ENCODE peak calls at places on chromosome 1, in ten cellular contexts. One of them, this sample, is unnamed.

GRCh38 chr1:99727575-99728190 is 38.8 kb downstream of the FRRS1 start:
- DNase-seq in astrocyte of the cerebellum: peak; percentile 76
- DNase-seq in AG09319: no peak
- DNase-seq in heart left ventricle: no peak
- DNase-seq in activated B cell treated with CpG ODN at 0.5 μM for 24 hours: no peak
- DNase-seq in esophagus muscularis mucosa: no peak
- DNase-seq in fibroblast of mammary gland: peak; percentile 70
- DNase-seq in K562: no peak
- DNase-seq in glutamatergic neuron: no peak
- DNase-seq in lower leg skin: no peak
- DNase-seq in this sample: no peak

GRCh38 chr1:116667577-116668105 is at the start of gene IGSF3:
- DNase-seq in fibroblast of mammary gland: no peak
- DNase-seq in K562: peak; percentile 93
- DNase-seq in AG09319: no peak
- DNase-seq in esophagus muscularis mucosa: no peak
- DNase-seq in glutamatergic neuron: peak; percentile 86
- DNase-seq in astrocyte of the cerebellum: no peak
- DNase-seq in activated B cell treated with CpG ODN at 0.5 μM for 24 hours: peak; percentile 36
- DNase-seq in lower leg skin: peak; percentile 91
- DNase-seq in heart left ventricle: peak; percentile 69
- DNase-seq in this sample: peak; percentile 86

GRCh38 chr1:39478536-39478935 is 12.9 kb upstream of the BMP8A start:
- DNase-seq in esophagus muscularis mucosa: no peak
- DNase-seq in K562: no peak
- DNase-seq in AG09319: no peak
- DNase-seq in lower leg skin: no peak
- DNase-seq in activated B cell treated with CpG ODN at 0.5 μM for 24 hours: no peak
- DNase-seq in astrocyte of the cerebellum: no peak
- DNase-seq in heart left ventricle: no peak
- DNase-seq in fibroblast of mammary gland: no peak
- DNase-seq in glutamatergic neuron: no peak
- DNase-seq in this sample: no peak

GRCh38 chr1:45730780-45731319 is 19.6 kb downstream of the IPP start:
- DNase-seq in lower leg skin: no peak
- DNase-seq in AG09319: no peak
- DNase-seq in heart left ventricle: no peak
- DNase-seq in fibroblast of mammary gland: no peak
- DNase-seq in activated B cell treated with CpG ODN at 0.5 μM for 24 hours: no peak
- DNase-seq in astrocyte of the cerebellum: no peak
- DNase-seq in glutamatergic neuron: no peak
- DNase-seq in esophagus muscularis mucosa: no peak
- DNase-seq in K562: no peak
- DNase-seq in this sample: no peak

GRCh38 chr1:107963601-107964396 is 1.2 kb downstream of the VAV3 start:
- DNase-seq in activated B cell treated with CpG ODN at 0.5 μM for 24 hours: peak; percentile 70
- DNase-seq in esophagus muscularis mucosa: no peak
- DNase-seq in K562: no peak
- DNase-seq in glutamatergic neuron: peak; percentile 35
- DNase-seq in astrocyte of the cerebellum: no peak
- DNase-seq in fibroblast of mammary gland: peak; percentile 20
- DNase-seq in heart left ventricle: peak; percentile 29
- DNase-seq in lower leg skin: peak; percentile 87
- DNase-seq in AG09319: no peak
- DNase-seq in this sample: peak; percentile 62

GRCh38 chr1:211613108-211613947 is 34.4 kb upstream of the SLC30A1 start:
- DNase-seq in lower leg skin: peak; percentile 97
- DNase-seq in glutamatergic neuron: no peak
- DNase-seq in astrocyte of the cerebellum: peak; percentile 57
- DNase-seq in AG09319: peak; percentile 94
- DNase-seq in heart left ventricle: peak; percentile 76
- DNase-seq in K562: peak; percentile 98
- DNase-seq in esophagus muscularis mucosa: peak; percentile 97
- DNase-seq in activated B cell treated with CpG ODN at 0.5 μM for 24 hours: no peak
- DNase-seq in fibroblast of mammary gland: peak; percentile 95
- DNase-seq in this sample: no peak

GRCh38 chr1:199007423-199007822 is 368.6 kb downstream of the PTPRC start:
- DNase-seq in lower leg skin: no peak
- DNase-seq in esophagus muscularis mucosa: no peak
- DNase-seq in glutamatergic neuron: no peak
- DNase-seq in heart left ventricle: no peak
- DNase-seq in activated B cell treated with CpG ODN at 0.5 μM for 24 hours: no peak
- DNase-seq in astrocyte of the cerebellum: no peak
- DNase-seq in K562: no peak
- DNase-seq in fibroblast of mammary gland: peak; percentile 27
- DNase-seq in AG09319: no peak
- DNase-seq in this sample: no peak

GRCh38 chr1:57897581-57897980 is 473.7 kb upstream of the DAB1 start:
- DNase-seq in K562: no peak
- DNase-seq in esophagus muscularis mucosa: no peak
- DNase-seq in lower leg skin: no peak
- DNase-seq in heart left ventricle: no peak
- DNase-seq in AG09319: no peak
- DNase-seq in astrocyte of the cerebellum: no peak
- DNase-seq in fibroblast of mammary gland: no peak
- DNase-seq in activated B cell treated with CpG ODN at 0.5 μM for 24 hours: no peak
- DNase-seq in glutamatergic neuron: no peak
- DNase-seq in this sample: no peak

GRCh38 chr1:156766288-156767100 is 841 bp upstream of the PRCC start:
- DNase-seq in fibroblast of mammary gland: no peak
- DNase-seq in lower leg skin: peak; percentile 93
- DNase-seq in astrocyte of the cerebellum: no peak
- DNase-seq in activated B cell treated with CpG ODN at 0.5 μM for 24 hours: no peak
- DNase-seq in heart left ventricle: no peak
- DNase-seq in K562: no peak
- DNase-seq in esophagus muscularis mucosa: no peak
- DNase-seq in glutamatergic neuron: no peak
- DNase-seq in AG09319: no peak
- DNase-seq in this sample: no peak

GRCh38 chr1:88943221-88943620 is 49.2 kb downstream of the KYAT3 start:
- DNase-seq in esophagus muscularis mucosa: no peak
- DNase-seq in heart left ventricle: no peak
- DNase-seq in activated B cell treated with CpG ODN at 0.5 μM for 24 hours: no peak
- DNase-seq in lower leg skin: no peak
- DNase-seq in AG09319: no peak
- DNase-seq in fibroblast of mammary gland: peak; percentile 15
- DNase-seq in K562: no peak
- DNase-seq in glutamatergic neuron: no peak
- DNase-seq in astrocyte of the cerebellum: no peak
- DNase-seq in this sample: no peak

GRCh38 chr1:5391725-5392124 is 600.5 kb downstream of the NPHP4 start:
- DNase-seq in astrocyte of the cerebellum: no peak
- DNase-seq in fibroblast of mammary gland: no peak
- DNase-seq in K562: no peak
- DNase-seq in AG09319: no peak
- DNase-seq in lower leg skin: no peak
- DNase-seq in esophagus muscularis mucosa: no peak
- DNase-seq in glutamatergic neuron: no peak
- DNase-seq in heart left ventricle: no peak
- DNase-seq in activated B cell treated with CpG ODN at 0.5 μM for 24 hours: no peak
- DNase-seq in this sample: no peak

GRCh38 chr1:5393591-5393990 is 598.6 kb downstream of the NPHP4 start:
- DNase-seq in astrocyte of the cerebellum: no peak
- DNase-seq in glutamatergic neuron: no peak
- DNase-seq in esophagus muscularis mucosa: no peak
- DNase-seq in fibroblast of mammary gland: no peak
- DNase-seq in heart left ventricle: no peak
- DNase-seq in lower leg skin: no peak
- DNase-seq in K562: no peak
- DNase-seq in AG09319: no peak
- DNase-seq in activated B cell treated with CpG ODN at 0.5 μM for 24 hours: no peak
- DNase-seq in this sample: no peak

GRCh38 chr1:5393146-5393545 is 599.1 kb downstream of the NPHP4 start:
- DNase-seq in AG09319: no peak
- DNase-seq in esophagus muscularis mucosa: no peak
- DNase-seq in heart left ventricle: no peak
- DNase-seq in K562: no peak
- DNase-seq in lower leg skin: no peak
- DNase-seq in glutamatergic neuron: no peak
- DNase-seq in activated B cell treated with CpG ODN at 0.5 μM for 24 hours: no peak
- DNase-seq in astrocyte of the cerebellum: no peak
- DNase-seq in fibroblast of mammary gland: no peak
- DNase-seq in this sample: no peak

GRCh38 chr1:5390497-5390896 is 601.7 kb downstream of the NPHP4 start:
- DNase-seq in astrocyte of the cerebellum: no peak
- DNase-seq in lower leg skin: no peak
- DNase-seq in glutamatergic neuron: no peak
- DNase-seq in heart left ventricle: no peak
- DNase-seq in activated B cell treated with CpG ODN at 0.5 μM for 24 hours: no peak
- DNase-seq in fibroblast of mammary gland: no peak
- DNase-seq in K562: no peak
- DNase-seq in esophagus muscularis mucosa: no peak
- DNase-seq in AG09319: no peak
- DNase-seq in this sample: no peak

GRCh38 chr1:5394111-5394510 is 598.1 kb downstream of the NPHP4 start:
- DNase-seq in activated B cell treated with CpG ODN at 0.5 μM for 24 hours: no peak
- DNase-seq in AG09319: no peak
- DNase-seq in glutamatergic neuron: no peak
- DNase-seq in astrocyte of the cerebellum: no peak
- DNase-seq in fibroblast of mammary gland: no peak
- DNase-seq in heart left ventricle: no peak
- DNase-seq in lower leg skin: no peak
- DNase-seq in K562: no peak
- DNase-seq in esophagus muscularis mucosa: no peak
- DNase-seq in this sample: no peak
- TF ChIP-seq CTCF in activated B cell treated with CpG ODN at 0.5 μM for 24 hours: no peak
- TF ChIP-seq CTCF in AG09319: no peak
- TF ChIP-seq CTCF in glutamatergic neuron: no peak
- TF ChIP-seq CTCF in astrocyte of the cerebellum: no peak
- TF ChIP-seq CTCF in fibroblast of mammary gland: no peak
- TF ChIP-seq CTCF in heart left ventricle: no peak
- TF ChIP-seq CTCF in lower leg skin: no peak
- TF ChIP-seq CTCF in K562: no peak
- TF ChIP-seq CTCF in esophagus muscularis mucosa: no peak
- TF ChIP-seq CTCF in this sample: no peak

DNA sequence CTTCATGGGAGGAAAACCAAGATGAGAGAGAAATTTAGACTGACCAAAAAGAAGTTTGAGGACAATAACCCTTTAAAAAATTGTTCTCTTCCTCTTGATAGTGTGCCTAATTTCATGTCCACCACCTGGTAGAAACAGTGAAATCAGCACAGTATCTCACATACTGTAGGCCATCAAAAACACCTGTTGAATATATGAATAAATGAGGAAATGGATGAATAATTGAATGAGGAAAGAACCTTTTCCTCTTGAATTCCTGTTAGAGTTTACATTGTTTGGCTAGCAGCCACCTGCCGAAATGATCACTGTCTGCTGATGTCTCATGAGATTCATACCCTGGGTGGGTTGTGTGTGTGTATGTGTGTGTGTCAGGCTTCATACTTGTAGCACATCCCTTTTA is 198.7 kb upstream of the PBX1 start:
- DNase-seq in lower leg skin: no peak
- DNase-seq in activated B cell treated with CpG ODN at 0.5 μM for 24 hours: no peak
- DNase-seq in esophagus muscularis mucosa: no peak
- DNase-seq in glutamatergic neuron: no peak
- DNase-seq in fibroblast of mammary gland: no peak
- DNase-seq in K562: no peak
- DNase-seq in astrocyte of the cerebellum: no peak
- DNase-seq in AG09319: no peak
- DNase-seq in heart left ventricle: no peak
- DNase-seq in this sample: no peak
- TF ChIP-seq CTCF in lower leg skin: no peak
- TF ChIP-seq CTCF in activated B cell treated with CpG ODN at 0.5 μM for 24 hours: no peak
- TF ChIP-seq CTCF in esophagus muscularis mucosa: no peak
- TF ChIP-seq CTCF in glutamatergic neuron: no peak
- TF ChIP-seq CTCF in fibroblast of mammary gland: no peak
- TF ChIP-seq CTCF in K562: no peak
- TF ChIP-seq CTCF in astrocyte of the cerebellum: no peak
- TF ChIP-seq CTCF in AG09319: no peak
- TF ChIP-seq CTCF in heart left ventricle: no peak
- TF ChIP-seq CTCF in this sample: no peak

GRCh38 chr1:112923956-112924349 is 32.0 kb downstream of the SLC16A1 start:
- DNase-seq in K562: no peak
- DNase-seq in glutamatergic neuron: no peak
- DNase-seq in heart left ventricle: no peak
- DNase-seq in lower leg skin: no peak
- DNase-seq in esophagus muscularis mucosa: no peak
- DNase-seq in AG09319: no peak
- DNase-seq in astrocyte of the cerebellum: no peak
- DNase-seq in fibroblast of mammary gland: no peak
- DNase-seq in activated B cell treated with CpG ODN at 0.5 μM for 24 hours: no peak
- DNase-seq in this sample: no peak
- TF ChIP-seq CTCF in K562: no peak
- TF ChIP-seq CTCF in glutamatergic neuron: no peak
- TF ChIP-seq CTCF in heart left ventricle: no peak
- TF ChIP-seq CTCF in lower leg skin: no peak
- TF ChIP-seq CTCF in esophagus muscularis mucosa: no peak
- TF ChIP-seq CTCF in AG09319: no peak
- TF ChIP-seq CTCF in astrocyte of the cerebellum: no peak
- TF ChIP-seq CTCF in fibroblast of mammary gland: no peak
- TF ChIP-seq CTCF in activated B cell treated with CpG ODN at 0.5 μM for 24 hours: no peak
- TF ChIP-seq CTCF in this sample: no peak

GRCh38 chr1:109024651-109025050 is 17.3 kb downstream of the WDR47 start:
- DNase-seq in astrocyte of the cerebellum: no peak
- DNase-seq in AG09319: no peak
- DNase-seq in heart left ventricle: no peak
- DNase-seq in glutamatergic neuron: no peak
- DNase-seq in fibroblast of mammary gland: peak; percentile 2
- DNase-seq in esophagus muscularis mucosa: no peak
- DNase-seq in K562: no peak
- DNase-seq in lower leg skin: no peak
- DNase-seq in activated B cell treated with CpG ODN at 0.5 μM for 24 hours: no peak
- DNase-seq in this sample: no peak

GRCh38 chr1:109025691-109026090 is 16.2 kb downstream of the WDR47 start:
- DNase-seq in heart left ventricle: no peak
- DNase-seq in AG09319: no peak
- DNase-seq in K562: peak; percentile 37
- DNase-seq in activated B cell treated with CpG ODN at 0.5 μM for 24 hours: no peak
- DNase-seq in glutamatergic neuron: no peak
- DNase-seq in esophagus muscularis mucosa: no peak
- DNase-seq in lower leg skin: no peak
- DNase-seq in astrocyte of the cerebellum: no peak
- DNase-seq in fibroblast of mammary gland: peak; percentile 16
- DNase-seq in this sample: no peak

DNA sequence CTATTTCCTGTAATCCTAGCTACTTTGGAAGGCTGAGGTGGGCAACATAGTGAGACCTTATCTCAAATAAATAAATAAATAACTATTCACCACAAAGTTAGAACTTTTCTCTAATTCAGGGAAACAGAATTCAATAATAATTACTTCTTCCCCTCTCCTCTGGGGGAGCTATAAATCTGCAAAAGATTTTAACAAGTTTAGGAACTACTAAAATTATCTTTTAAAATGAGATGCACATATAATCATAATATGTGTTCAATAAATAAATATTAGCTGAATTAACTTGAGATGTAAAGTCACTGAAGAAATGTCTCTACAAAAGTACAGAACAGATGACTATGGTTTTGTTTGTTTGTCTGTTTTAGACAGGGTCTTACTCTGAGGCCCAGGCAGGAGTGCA is 14.1 kb downstream of the WDR47 start:
- DNase-seq in activated B cell treated with CpG ODN at 0.5 μM for 24 hours: no peak
- DNase-seq in fibroblast of mammary gland: no peak
- DNase-seq in heart left ventricle: no peak
- DNase-seq in glutamatergic neuron: no peak
- DNase-seq in lower leg skin: no peak
- DNase-seq in AG09319: no peak
- DNase-seq in astrocyte of the cerebellum: no peak
- DNase-seq in esophagus muscularis mucosa: no peak
- DNase-seq in K562: no peak
- DNase-seq in this sample: no peak
- TF ChIP-seq CTCF in activated B cell treated with CpG ODN at 0.5 μM for 24 hours: no peak
- TF ChIP-seq CTCF in fibroblast of mammary gland: no peak
- TF ChIP-seq CTCF in heart left ventricle: no peak
- TF ChIP-seq CTCF in glutamatergic neuron: no peak
- TF ChIP-seq CTCF in lower leg skin: no peak
- TF ChIP-seq CTCF in AG09319: no peak
- TF ChIP-seq CTCF in astrocyte of the cerebellum: no peak
- TF ChIP-seq CTCF in esophagus muscularis mucosa: no peak
- TF ChIP-seq CTCF in K562: no peak
- TF ChIP-seq CTCF in this sample: no peak